ENCODE peak calls at places on chromosomes 5 and 9, in five cellular contexts. Z is ascending aorta, U is RWPE2, X is kidney epithelial cell, V is heart left ventricle. A is an unnamed sample. For H3K36me3, the result is how much of the 10 kb centered on the place peaks cover.

GRCh38 chr9:121778252-121779225 is 127.1 kb downstream of the DAB2IP start:
- DNase-seq in Z (no peak), U (no peak), X (no peak), V (peak), A (peak)

GRCh38 chr5:35938518-35939227 is at the start of gene CAPSL:
- DNase-seq in Z (no peak), U (no peak), X (no peak), V (no peak), A (peak)

GRCh38 chr5:105982526-105982925 is 1688.2 kb downstream of the EFNA5 start:
- DNase-seq in Z (no peak), U (no peak), X (no peak), V (no peak), A (no peak)

GRCh38 chr5:56126487-56127179 is 106.5 kb downstream of the ANKRD55 start:
- DNase-seq in Z (no peak), U (no peak), X (no peak), V (no peak), A (no peak)

GRCh38 chr5:147223951-147224791 is 10.7 kb upstream of the STK32A start:
- DNase-seq in Z (no peak), U (no peak), X (no peak), V (no peak), A (peak)

GRCh38 chr9:127612993-127613954 is 1.2 kb downstream of the STXBP1 start:
- DNase-seq in Z (peak), U (peak), X (no peak), V (peak), A (peak)

GRCh38 chr5:38718874-38719391 is 126.9 kb upstream of the OSMR start:
- DNase-seq in Z (no peak), U (no peak), X (no peak), V (no peak), A (no peak)

GRCh38 chr9:137429974-137430722 is 7.0 kb downstream of the NOXA1 start:
- DNase-seq in Z (no peak), U (no peak), X (no peak), V (no peak), A (peak)

GRCh38 chr5:9380108-9380507 is 165.8 kb downstream of the SEMA5A start:
- DNase-seq in Z (no peak), U (peak), X (no peak), V (no peak), A (no peak)

GRCh38 chr5:139998837-139999236 is 44.3 kb downstream of the NRG2 start:
- DNase-seq in Z (no peak), U (no peak), X (no peak), V (no peak), A (no peak)

GRCh38 chr5:66976108-66976507 is 220.5 kb downstream of the CD180 start:
- DNase-seq in Z (no peak), U (no peak), X (no peak), V (no peak), A (no peak)
- TF ChIP-seq CTCF in Z (no peak), U (no peak), X (no peak), V (no peak), A (no peak)

DNA sequence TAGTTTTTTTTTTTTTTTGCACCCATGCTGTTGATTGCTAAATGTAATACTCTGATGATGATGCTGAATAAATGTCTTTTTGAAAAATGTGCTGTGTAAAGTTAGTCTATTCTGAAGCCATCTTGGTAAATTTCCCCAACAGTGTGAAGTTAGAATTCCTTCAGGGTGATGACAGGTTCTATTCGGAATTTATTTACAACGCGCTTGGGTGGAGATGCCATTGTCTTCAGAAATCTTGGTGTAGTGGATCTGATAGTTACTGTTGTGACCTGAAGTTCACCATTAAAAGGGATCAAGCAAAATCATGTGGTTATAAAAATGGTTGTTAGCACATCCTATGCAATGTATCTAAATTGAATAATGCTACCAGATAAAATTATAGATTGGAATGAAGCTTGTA is 36.3 kb upstream of the DMRT1 start:
- DNase-seq in Z (no peak), U (no peak), X (no peak), V (no peak), A (no peak)
- H3K36me3 ChIP-seq in Z (under half), U (under half), X (under half), V (under half), A (under half)

DNA sequence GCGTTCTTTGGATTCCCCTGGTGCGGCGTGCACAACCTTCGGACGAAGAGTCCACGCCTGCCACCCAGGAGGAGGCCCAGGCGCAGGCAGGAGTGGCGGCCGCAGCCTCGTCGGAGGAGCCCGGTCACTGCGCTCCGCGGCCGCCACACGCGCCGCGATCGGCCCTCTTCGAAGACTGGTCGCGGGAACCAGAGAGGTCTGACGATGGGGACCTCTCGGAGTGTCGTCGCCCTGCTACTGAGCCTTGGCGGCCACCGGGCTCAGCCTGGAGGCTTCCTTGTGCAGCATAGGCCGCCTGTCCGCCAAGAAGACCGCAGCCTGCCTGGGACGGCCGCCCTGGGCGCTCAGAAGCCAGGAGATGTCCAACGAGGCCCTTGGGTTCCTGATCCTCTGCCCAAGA is 112.5 kb upstream of the SELENOP start:
- DNase-seq in Z (no peak), U (no peak), X (no peak), V (no peak), A (no peak)
- H3K4me3 ChIP-seq in Z (no peak), U (no peak), X (no peak), V (no peak), A (no peak)

DNA sequence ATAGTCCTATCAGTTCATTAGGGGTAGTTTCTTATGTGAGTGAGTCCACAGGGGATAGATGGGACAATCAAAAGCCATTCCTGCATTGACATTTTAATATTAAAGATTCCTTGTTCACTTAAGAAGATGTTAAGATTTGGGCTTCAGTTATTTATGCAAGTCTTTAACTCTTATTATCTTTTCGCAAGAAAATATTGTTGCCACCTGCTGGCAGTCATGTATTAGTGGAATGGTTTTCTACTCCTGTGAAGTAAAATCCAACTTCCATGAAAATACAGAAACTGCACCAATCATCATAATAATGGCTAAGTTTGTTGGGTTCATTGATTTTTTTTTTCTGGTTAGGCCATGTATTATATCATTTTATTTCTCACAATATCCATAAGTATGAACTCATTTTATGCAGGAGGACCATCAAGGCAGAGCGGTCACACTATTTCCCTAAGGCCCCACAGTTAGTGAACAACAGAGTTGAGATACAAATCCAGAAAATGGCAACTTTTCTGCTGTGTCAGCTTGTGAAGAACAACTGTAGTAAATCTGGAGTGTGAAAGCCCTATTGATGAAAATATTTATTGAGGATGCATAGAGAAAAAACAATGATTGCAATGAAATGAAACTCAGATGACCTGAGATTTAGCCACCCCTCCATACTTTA is 88.5 kb upstream of the TXNDC8 start:
- DNase-seq in Z (no peak), U (no peak), X (no peak), V (no peak), A (no peak)
- TF ChIP-seq CTCF in Z (no peak), U (peak), X (peak), V (peak), A (peak)

GRCh38 chr9:88018101-88018500 is 43.8 kb upstream of the CDK20 start:
- DNase-seq in Z (no peak), U (no peak), X (no peak), V (no peak), A (no peak)

GRCh38 chr9:88011005-88011766 is 36.9 kb upstream of the CDK20 start:
- DNase-seq in Z (no peak), U (no peak), X (no peak), V (no peak), A (peak)

GRCh38 chr9:88017086-88017485 is 42.8 kb upstream of the CDK20 start:
- DNase-seq in Z (no peak), U (no peak), X (no peak), V (no peak), A (no peak)

GRCh38 chr9:88013607-88014006 is 39.3 kb upstream of the CDK20 start:
- DNase-seq in Z (no peak), U (no peak), X (no peak), V (no peak), A (no peak)

GRCh38 chr9:88013051-88013450 is 38.7 kb upstream of the CDK20 start:
- DNase-seq in Z (no peak), U (no peak), X (no peak), V (no peak), A (no peak)
- H3K36me3 ChIP-seq in Z (under half), U (under half), X (under half), V (under half), A (under half)

DNA sequence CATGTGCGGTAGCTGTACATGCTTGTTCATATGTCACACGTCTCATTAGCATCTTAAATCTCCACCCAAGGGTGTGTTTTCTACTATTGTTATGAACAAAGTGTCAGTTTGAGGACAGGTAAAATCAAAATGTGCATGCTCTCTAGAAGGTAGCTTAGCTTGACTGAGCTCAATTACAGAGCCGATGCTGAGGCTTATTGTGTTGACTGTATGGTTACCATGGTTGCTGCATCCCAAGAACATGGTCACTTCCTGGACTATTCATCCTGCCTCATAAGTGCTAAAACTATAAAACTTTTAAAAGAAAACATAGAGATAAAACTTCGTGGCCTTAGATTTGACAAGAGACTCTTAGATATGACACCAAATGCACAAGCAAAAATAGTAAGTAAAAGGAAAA is 426.1 kb upstream of the CTNND2 start:
- DNase-seq in Z (no peak), U (no peak), X (no peak), V (no peak), A (no peak)
- H3K4me3 ChIP-seq in Z (no peak), U (no peak), X (no peak), V (no peak), A (no peak)